ENCODE peak calls at places on chromosomes 1 and 21, in ten cellular contexts. J is GM12864; I is AG04450; T is HS-5; Y is ACHN; L is iPS DF 6.9; F is anterior cingulate cortex; W is HL-60; B is stimulated activated CD4-positive, alpha-beta T cell treated with anti-CD3 and anti-CD28 coated beads, Interleukin-2, amount 100 ng/mL, for 48 hours; R is brain microvascular endothelial cell. H is an unnamed sample.

GRCh38 chr1:242605521-242605920 is 81.0 kb upstream of the PLD5 start:
- DNase-seq in J (no peak), I (no peak), T (no peak), Y (no peak), L (no peak), F (no peak), W (no peak), B (no peak), R (no peak), H (no peak)

GRCh38 chr1:234975122-234975940 is 153.3 kb downstream of the TOMM20 start:
- DNase-seq in J (no peak), I (no peak), T (peak), Y (peak), L (no peak), F (no peak), W (peak), B (no peak), R (peak), H (peak)

GRCh38 chr1:907611-908451 is 15.9 kb upstream of the SAMD11 start:
- DNase-seq in J (no peak), I (no peak), T (no peak), Y (no peak), L (no peak), F (no peak), W (no peak), B (no peak), R (no peak), H (no peak)

GRCh38 chr1:221217029-221217428 is 337.8 kb downstream of the HLX start:
- DNase-seq in J (no peak), I (no peak), T (no peak), Y (no peak), L (no peak), F (no peak), W (no peak), B (no peak), R (no peak), H (no peak)

GRCh38 chr1:7224644-7225043 is 439.4 kb downstream of the CAMTA1 start:
- DNase-seq in J (no peak), I (no peak), T (no peak), Y (peak), L (no peak), F (no peak), W (no peak), B (no peak), R (no peak), H (no peak)

GRCh38 chr1:68197891-68198290 is 34.4 kb downstream of the WLS start:
- DNase-seq in J (no peak), I (no peak), T (no peak), Y (no peak), L (no peak), F (no peak), W (no peak), B (no peak), R (no peak), H (no peak)

GRCh38 chr1:226425431-226426031 is 17.6 kb upstream of the PARP1 start:
- DNase-seq in J (no peak), I (no peak), T (no peak), Y (no peak), L (no peak), F (no peak), W (no peak), B (no peak), R (no peak), H (no peak)

GRCh38 chr21:32949701-32950100 is 76.0 kb upstream of the OLIG2 start:
- DNase-seq in J (no peak), I (no peak), T (no peak), Y (no peak), L (no peak), F (no peak), W (no peak), B (no peak), R (no peak), H (no peak)

GRCh38 chr1:82597620-82598019 is 796.9 kb downstream of the ADGRL2 start:
- DNase-seq in J (no peak), I (no peak), T (no peak), Y (no peak), L (no peak), F (no peak), W (no peak), B (no peak), R (no peak), H (no peak)

GRCh38 chr1:64087768-64088167 is 115.7 kb upstream of the UBE2U start:
- DNase-seq in J (no peak), I (no peak), T (no peak), Y (no peak), L (no peak), F (no peak), W (no peak), B (no peak), R (peak), H (no peak)

GRCh38 chr1:1199141-1199960 is 7.0 kb downstream of the TNFRSF18 start:
- DNase-seq in J (no peak), I (no peak), T (no peak), Y (no peak), L (no peak), F (no peak), W (no peak), B (no peak), R (no peak), H (no peak)

GRCh38 chr21:45543710-45544448 is 1.6 kb upstream of the SLC19A1 start:
- DNase-seq in J (no peak), I (no peak), T (no peak), Y (no peak), L (no peak), F (no peak), W (no peak), B (no peak), R (no peak), H (no peak)

GRCh38 chr21:44403106-44404020 is 49.9 kb downstream of the TRPM2 start:
- DNase-seq in J (no peak), I (no peak), T (no peak), Y (no peak), L (no peak), F (no peak), W (no peak), B (no peak), R (no peak), H (no peak)

GRCh38 chr1:47627016-47627415 is 189.2 kb downstream of the FOXD2 start:
- DNase-seq in J (no peak), I (no peak), T (no peak), Y (no peak), L (no peak), F (no peak), W (no peak), B (no peak), R (no peak), H (no peak)

GRCh38 chr1:167627865-167628641 is 2.0 kb upstream of the RCSD1 start:
- DNase-seq in J (peak), I (no peak), T (no peak), Y (no peak), L (no peak), F (no peak), W (peak), B (peak), R (no peak), H (no peak)

GRCh38 chr21:44428281-44428942 is 26.9 kb upstream of the LRRC3 start:
- DNase-seq in J (peak), I (no peak), T (peak), Y (peak), L (peak), F (no peak), W (peak), B (peak), R (no peak), H (no peak)

GRCh38 chr1:71019248-71019647 is 28.4 kb downstream of the PTGER3 start:
- DNase-seq in J (no peak), I (no peak), T (no peak), Y (no peak), L (no peak), F (peak), W (no peak), B (no peak), R (no peak), H (no peak)

GRCh38 chr1:208432346-208432745 is 188.2 kb upstream of the PLXNA2 start:
- DNase-seq in J (no peak), I (no peak), T (no peak), Y (no peak), L (no peak), F (no peak), W (no peak), B (no peak), R (no peak), H (no peak)

GRCh38 chr1:92118826-92119225 is 38.7 kb downstream of the BTBD8 start:
- DNase-seq in J (no peak), I (no peak), T (no peak), Y (no peak), L (no peak), F (no peak), W (no peak), B (no peak), R (peak), H (peak)

H was measured in kidney epithelial cell.